ENCODE peak calls at places on chromosomes 5 and 9, in four cellular contexts. P is astrocyte of the spinal cord, B is esophagus squamous epithelium, C is GM10248. Y is an unnamed sample.

GRCh38 chr5:168282120-168282519 is 9.3 kb upstream of the WWC1 start:
- DNase-seq in P (peak), B (no peak), C (no peak), Y (no peak)

GRCh38 chr5:38607930-38608545 is 51.6 kb upstream of the LIFR start:
- DNase-seq in P (peak), B (no peak), C (no peak), Y (peak)

GRCh38 chr9:126591083-126591482 is 22.6 kb upstream of the LMX1B start:
- DNase-seq in P (no peak), B (no peak), C (no peak), Y (no peak)

GRCh38 chr9:131826966-131827525 is 87.2 kb upstream of the RAPGEF1 start:
- DNase-seq in P (no peak), B (no peak), C (no peak), Y (no peak)

GRCh38 chr5:95664204-95664786 is 17.7 kb downstream of the RFESD start:
- DNase-seq in P (peak), B (no peak), C (no peak), Y (no peak)

GRCh38 chr5:17415282-17415681 is 82.7 kb upstream of the TAF11L2 start:
- DNase-seq in P (no peak), B (no peak), C (no peak), Y (no peak)

GRCh38 chr5:111461261-111461671 is 51.1 kb downstream of the STARD4 start:
- DNase-seq in P (peak), B (no peak), C (peak), Y (no peak)

GRCh38 chr5:113503146-113503545 is 10.3 kb upstream of the YTHDC2 start:
- DNase-seq in P (no peak), B (no peak), C (no peak), Y (no peak)

GRCh38 chr9:5715548-5716127 is 86.7 kb downstream of the RIC1 start:
- DNase-seq in P (no peak), B (no peak), C (no peak), Y (no peak)

GRCh38 chr9:127555830-127556820 is 56.0 kb upstream of the STXBP1 start:
- DNase-seq in P (peak), B (no peak), C (no peak), Y (peak)

GRCh38 chr5:68343421-68343826 is 127.9 kb downstream of the PIK3R1 start:
- DNase-seq in P (peak), B (no peak), C (peak), Y (peak)

GRCh38 chr9:134291961-134292871 is 34.0 kb upstream of the RXRA start:
- DNase-seq in P (no peak), B (no peak), C (no peak), Y (no peak)

GRCh38 chr9:111959468-111959941 is 62.9 kb downstream of the UGCG start:
- DNase-seq in P (peak), B (no peak), C (no peak), Y (no peak)

GRCh38 chr9:130446111-130446861 is 1.5 kb downstream of the ASS1 start:
- DNase-seq in P (peak), B (no peak), C (no peak), Y (peak)

DNA sequence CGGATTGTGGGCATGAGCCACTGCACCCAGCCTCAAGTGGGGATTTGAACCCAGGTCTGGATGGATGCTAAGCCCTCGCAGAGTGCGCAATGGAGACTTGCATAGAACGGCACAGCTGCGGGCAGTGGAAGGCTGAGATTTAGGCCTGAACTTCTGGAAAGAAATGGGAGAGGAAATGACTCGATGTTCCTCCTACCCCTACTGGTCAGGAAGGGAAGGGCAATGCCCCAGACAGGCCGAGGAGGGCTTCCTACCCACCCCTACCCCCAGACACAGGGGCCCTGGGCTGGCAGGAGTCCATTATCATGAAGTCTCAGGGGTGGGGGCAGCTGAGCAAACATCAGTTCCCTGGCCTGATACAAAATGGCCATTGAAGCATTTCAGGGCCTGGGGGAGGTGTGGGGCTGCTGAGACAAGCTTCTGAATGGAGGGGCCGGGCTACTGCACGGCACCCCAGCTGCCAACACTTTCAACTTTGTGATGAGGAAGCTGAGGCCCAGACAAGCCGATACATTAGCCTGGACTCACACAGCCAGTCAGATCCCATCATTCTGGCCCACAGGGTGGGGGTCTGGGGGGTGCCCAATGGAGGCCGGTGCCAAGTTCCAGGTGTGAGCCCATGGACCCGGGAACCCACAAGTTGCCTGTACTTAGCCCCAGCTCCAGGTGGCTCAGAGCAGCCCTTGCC is 13.5 kb upstream of the WDR38 start:
- DNase-seq in P (no peak), B (no peak), C (no peak), Y (no peak)
- TF ChIP-seq CTCF in P (peak), B (no peak), C (no peak), Y (peak)

GRCh38 chr9:105328872-105329728 is 84.6 kb downstream of the SLC44A1 start:
- DNase-seq in P (no peak), B (no peak), C (no peak), Y (no peak)
- TF ChIP-seq CTCF in P (no peak), B (no peak), C (no peak), Y (no peak)

DNA sequence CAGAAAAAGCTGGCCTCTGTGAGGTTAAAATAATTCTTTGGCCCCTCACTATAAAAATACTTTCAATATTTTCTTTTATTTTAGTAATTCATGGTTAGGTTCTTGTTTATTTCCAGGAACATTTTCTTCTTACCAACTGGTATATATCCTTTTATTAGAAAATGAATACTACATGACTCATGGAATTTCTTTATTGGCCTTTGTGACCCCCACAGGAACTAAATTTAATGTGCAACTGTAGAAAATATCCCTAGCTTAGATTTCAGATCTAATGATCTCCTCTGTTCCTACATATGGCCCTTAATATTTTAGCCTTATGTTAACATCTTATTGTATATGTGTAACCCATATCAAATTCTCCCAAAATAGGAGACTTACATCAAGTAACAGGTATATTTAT is 429.9 kb downstream of the NR2F1-AS1 start:
- DNase-seq in P (peak), B (no peak), C (no peak), Y (no peak)
- TF ChIP-seq CTCF in P (no peak), B (no peak), C (no peak), Y (no peak)

GRCh38 chr9:35522189-35522588 is 32.3 kb downstream of the RUSC2 start:
- DNase-seq in P (no peak), B (no peak), C (no peak), Y (no peak)
- TF ChIP-seq CTCF in P (peak), B (no peak), C (no peak), Y (peak)

DNA sequence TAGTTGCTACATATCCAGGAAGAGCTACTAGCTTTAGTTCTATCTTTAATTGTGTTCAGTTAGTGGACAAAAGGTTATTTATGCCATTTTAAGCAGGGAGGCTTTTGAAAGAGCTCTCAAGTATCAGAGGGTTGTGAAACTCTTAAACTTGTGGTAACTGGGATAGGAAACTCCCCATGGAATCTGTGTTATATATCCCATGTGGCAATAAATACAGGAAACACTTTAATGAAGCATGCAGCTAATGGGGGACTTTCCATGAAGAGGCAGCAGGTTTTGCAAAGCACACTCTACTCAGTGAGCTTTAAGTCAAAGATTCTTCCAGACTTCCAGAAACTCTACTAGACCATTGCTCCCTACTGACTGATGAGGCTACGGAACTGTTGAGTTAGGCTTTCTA is 805.0 kb upstream of the C9orf72 start:
- DNase-seq in P (no peak), B (no peak), C (no peak), Y (no peak)
- TF ChIP-seq CTCF in P (no peak), B (no peak), C (no peak), Y (no peak)

GRCh38 chr5:53259176-53259575 is 149.6 kb upstream of the MOCS2 start:
- DNase-seq in P (no peak), B (no peak), C (no peak), Y (no peak)
- TF ChIP-seq CTCF in P (no peak), B (no peak), C (no peak), Y (no peak)

DNA sequence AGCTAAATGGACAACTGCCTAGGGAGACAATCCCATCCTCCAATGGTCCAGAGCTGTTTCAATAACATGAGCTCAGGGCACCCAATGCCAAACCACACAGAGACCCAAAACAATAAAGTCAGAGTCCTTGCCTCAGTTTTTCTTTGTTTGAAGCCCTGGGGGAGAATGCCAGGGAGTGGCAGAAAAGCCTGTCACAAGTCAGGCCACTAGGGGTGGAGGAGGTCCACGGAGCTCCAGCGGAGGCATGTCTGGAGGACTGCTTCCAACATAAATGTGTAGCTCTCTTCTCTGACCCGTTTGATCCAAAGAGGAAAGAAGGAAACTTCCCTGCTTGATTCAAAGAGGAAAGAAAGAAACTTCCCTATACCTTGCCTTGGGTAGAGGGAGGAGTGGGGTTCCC is 175.3 kb downstream of the HSPA4 start:
- DNase-seq in P (no peak), B (no peak), C (no peak), Y (no peak)
- TF ChIP-seq CTCF in P (no peak), B (no peak), C (no peak), Y (no peak)

GRCh38 chr5:142316681-142317080 is 8.1 kb downstream of the SPRY4 start:
- DNase-seq in P (no peak), B (no peak), C (no peak), Y (no peak)

GRCh38 chr5:142319105-142319504 is 5.7 kb downstream of the SPRY4 start:
- DNase-seq in P (peak), B (no peak), C (no peak), Y (no peak)

GRCh38 chr5:142316051-142316450 is 8.8 kb downstream of the SPRY4 start:
- DNase-seq in P (peak), B (no peak), C (no peak), Y (no peak)

GRCh38 chr5:142317173-142317572 is 7.6 kb downstream of the SPRY4 start:
- DNase-seq in P (no peak), B (no peak), C (no peak), Y (no peak)

GRCh38 chr5:142317673-142318261 is 7.1 kb downstream of the SPRY4 start:
- DNase-seq in P (no peak), B (no peak), C (no peak), Y (no peak)
- TF ChIP-seq CTCF in P (peak), B (no peak), C (no peak), Y (peak)

GRCh38 chr9:115838417-115838816 is 315.2 kb upstream of the PAPPA start:
- DNase-seq in P (no peak), B (no peak), C (no peak), Y (no peak)

DNA sequence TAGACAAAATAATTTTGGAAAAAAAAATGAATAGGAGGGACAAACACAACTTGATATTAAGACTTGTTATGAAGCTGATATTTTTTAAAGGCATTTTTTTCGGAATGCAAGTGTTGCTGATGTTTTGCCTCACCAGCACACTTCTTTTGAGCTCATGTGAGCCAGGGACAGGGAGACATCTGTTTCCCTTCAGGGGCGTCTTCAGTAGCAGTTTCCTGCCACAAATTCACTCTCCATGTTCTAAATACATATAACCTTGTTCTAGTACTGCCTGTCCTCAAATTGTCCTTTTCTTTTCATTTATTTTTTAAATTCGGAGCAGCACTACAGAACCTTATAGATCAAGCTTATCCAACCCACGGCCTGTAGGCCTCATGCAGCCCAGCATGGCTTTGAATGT is 316.0 kb upstream of the PAPPA start:
- DNase-seq in P (no peak), B (no peak), C (no peak), Y (no peak)
- TF ChIP-seq CTCF in P (no peak), B (no peak), C (no peak), Y (no peak)

Y was measured in astrocyte of the cerebellum.